ENCODE peak calls at places on chromosomes 7 and 10, in four cellular contexts. One of them, this sample, is unnamed. For H3K4me1, the result is how much of the 10 kb centered on the place peaks cover.

GRCh38 chr7:38306914-38307313 is 33.5 kb upstream of the TARP start:
- DNase-seq in IMR-90: no peak
- DNase-seq in H9: no peak
- DNase-seq in H1: no peak
- DNase-seq in this sample: no peak

GRCh38 chr7:23956769-23957556 is 246.9 kb downstream of the STK31 start:
- DNase-seq in IMR-90: peak
- DNase-seq in H9: no peak
- DNase-seq in H1: no peak
- DNase-seq in this sample: peak

GRCh38 chr7:30635798-30636197 is 41.1 kb downstream of the GARS1 start:
- DNase-seq in IMR-90: no peak
- DNase-seq in H9: no peak
- DNase-seq in H1: no peak
- DNase-seq in this sample: no peak

GRCh38 chr10:49175587-49176309 is 12.4 kb downstream of the TMEM273 start:
- DNase-seq in IMR-90: no peak
- DNase-seq in H9: no peak
- DNase-seq in H1: no peak
- DNase-seq in this sample: no peak

GRCh38 chr10:113550365-113550764 is 2.5 kb upstream of the HABP2 start:
- DNase-seq in IMR-90: peak
- DNase-seq in H9: no peak
- DNase-seq in H1: no peak
- DNase-seq in this sample: no peak

GRCh38 chr7:92092210-92092609 is 42.1 kb downstream of the CYP51A1 start:
- DNase-seq in IMR-90: peak
- DNase-seq in H9: no peak
- DNase-seq in H1: no peak
- DNase-seq in this sample: no peak

GRCh38 chr10:100660945-100661344 is 84.4 kb upstream of the PAX2 start:
- DNase-seq in IMR-90: no peak
- DNase-seq in H9: no peak
- DNase-seq in H1: no peak
- DNase-seq in this sample: no peak

GRCh38 chr7:80563561-80564327 is 51.9 kb upstream of the GNAT3 start:
- DNase-seq in IMR-90: no peak
- DNase-seq in H9: no peak
- DNase-seq in H1: no peak
- DNase-seq in this sample: no peak

GRCh38 chr7:140684066-140684950 is 11.6 kb downstream of the ADCK2 start:
- DNase-seq in IMR-90: no peak
- DNase-seq in H9: no peak
- DNase-seq in H1: no peak
- DNase-seq in this sample: peak

GRCh38 chr7:83413831-83414230 is 235.1 kb downstream of the SEMA3E start:
- DNase-seq in IMR-90: no peak
- DNase-seq in H9: no peak
- DNase-seq in H1: no peak
- DNase-seq in this sample: no peak

GRCh38 chr10:103676058-103676785 is 179.2 kb downstream of the SH3PXD2A start:
- DNase-seq in IMR-90: peak
- DNase-seq in H9: no peak
- DNase-seq in H1: no peak
- DNase-seq in this sample: peak

GRCh38 chr10:130689743-130690626 is 553.8 kb downstream of the GLRX3 start:
- DNase-seq in IMR-90: no peak
- DNase-seq in H9: no peak
- DNase-seq in H1: no peak
- DNase-seq in this sample: no peak

GRCh38 chr10:110533149-110533548 is 34.3 kb upstream of the SMC3 start:
- DNase-seq in IMR-90: peak
- DNase-seq in H9: no peak
- DNase-seq in H1: no peak
- DNase-seq in this sample: no peak

GRCh38 chr7:115689941-115690340 is 340.6 kb downstream of the TFEC start:
- DNase-seq in IMR-90: peak
- DNase-seq in H9: no peak
- DNase-seq in H1: no peak
- DNase-seq in this sample: no peak

GRCh38 chr7:111259991-111260390 is 169.1 kb downstream of the LRRN3 start:
- DNase-seq in IMR-90: no peak
- DNase-seq in H9: no peak
- DNase-seq in H1: no peak
- DNase-seq in this sample: no peak

GRCh38 chr7:23334482-23335056 is 35.4 kb downstream of the MALSU1 start:
- DNase-seq in IMR-90: peak
- DNase-seq in H9: no peak
- DNase-seq in H1: no peak
- DNase-seq in this sample: no peak

GRCh38 chr10:118596426-118597124 is 1.1 kb upstream of the PRLHR start:
- DNase-seq in IMR-90: no peak
- DNase-seq in H9: peak
- DNase-seq in H1: no peak
- DNase-seq in this sample: peak

GRCh38 chr10:70260259-70260658 is 23.5 kb downstream of the NPFFR1 start:
- DNase-seq in IMR-90: no peak
- DNase-seq in H9: no peak
- DNase-seq in H1: no peak
- DNase-seq in this sample: peak

GRCh38 chr7:90857595-90857994 is 261.5 kb downstream of the CDK14 start:
- DNase-seq in IMR-90: no peak
- DNase-seq in H9: no peak
- DNase-seq in H1: no peak
- DNase-seq in this sample: peak

GRCh38 chr10:22479419-22479818 is 134.1 kb downstream of the SPAG6 start:
- DNase-seq in IMR-90: no peak
- DNase-seq in H9: no peak
- DNase-seq in H1: no peak
- DNase-seq in this sample: peak

GRCh38 chr10:119668461-119668860 is 17.3 kb downstream of the BAG3 start:
- DNase-seq in IMR-90: no peak
- DNase-seq in H9: no peak
- DNase-seq in H1: no peak
- DNase-seq in this sample: no peak

GRCh38 chr7:116591202-116592040 is 66.6 kb downstream of the CAV1 start:
- DNase-seq in IMR-90: peak
- DNase-seq in H9: no peak
- DNase-seq in H1: no peak
- DNase-seq in this sample: no peak

GRCh38 chr7:146375155-146375554 is 258.6 kb downstream of the CNTNAP2 start:
- DNase-seq in IMR-90: no peak
- DNase-seq in H9: no peak
- DNase-seq in H1: no peak
- DNase-seq in this sample: peak

GRCh38 chr10:112952282-112952991 is 2.4 kb downstream of the TCF7L2 start:
- DNase-seq in IMR-90: peak
- DNase-seq in H9: no peak
- DNase-seq in H1: no peak
- DNase-seq in this sample: no peak

GRCh38 chr10:93435061-93435491 is 47.1 kb downstream of the MYOF start:
- DNase-seq in IMR-90: no peak
- DNase-seq in H9: no peak
- DNase-seq in H1: no peak
- DNase-seq in this sample: no peak

GRCh38 chr7:98700533-98700932 is 83.4 kb downstream of the NPTX2 start:
- DNase-seq in IMR-90: no peak
- DNase-seq in H9: no peak
- DNase-seq in H1: no peak
- DNase-seq in this sample: no peak

GRCh38 chr7:32479574-32480200 is 10.5 kb downstream of the LSM5 start:
- DNase-seq in IMR-90: peak
- DNase-seq in H9: no peak
- DNase-seq in H1: no peak
- DNase-seq in this sample: peak

GRCh38 chr7:26397326-26397725 is 105.7 kb downstream of the SNX10 start:
- DNase-seq in IMR-90: no peak
- DNase-seq in H9: no peak
- DNase-seq in H1: no peak
- DNase-seq in this sample: peak

GRCh38 chr7:27262121-27262520 is 19.5 kb downstream of the EVX1 start:
- DNase-seq in IMR-90: no peak
- DNase-seq in H9: no peak
- DNase-seq in H1: no peak
- DNase-seq in this sample: no peak

GRCh38 chr10:126052171-126052570 is 155.8 kb downstream of the FANK1 start:
- DNase-seq in IMR-90: no peak
- DNase-seq in H9: no peak
- DNase-seq in H1: no peak
- DNase-seq in this sample: no peak

GRCh38 chr10:6140965-6141295 is 52.1 kb downstream of the RBM17 start:
- DNase-seq in IMR-90: no peak
- DNase-seq in H9: no peak
- DNase-seq in H1: no peak
- DNase-seq in this sample: no peak
- H3K4me1 ChIP-seq in IMR-90: under half
- H3K4me1 ChIP-seq in H9: under half
- H3K4me1 ChIP-seq in H1: under half
- H3K4me1 ChIP-seq in this sample: under half

GRCh38 chr10:83592337-83592935 is 546.9 kb upstream of the GHITM start:
- DNase-seq in IMR-90: no peak
- DNase-seq in H9: no peak
- DNase-seq in H1: no peak
- DNase-seq in this sample: peak
- H3K56ac ChIP-seq in IMR-90: no peak
- H3K56ac ChIP-seq in H9: no peak
- H3K56ac ChIP-seq in H1: no peak
- H3K56ac ChIP-seq in this sample: no peak

DNA sequence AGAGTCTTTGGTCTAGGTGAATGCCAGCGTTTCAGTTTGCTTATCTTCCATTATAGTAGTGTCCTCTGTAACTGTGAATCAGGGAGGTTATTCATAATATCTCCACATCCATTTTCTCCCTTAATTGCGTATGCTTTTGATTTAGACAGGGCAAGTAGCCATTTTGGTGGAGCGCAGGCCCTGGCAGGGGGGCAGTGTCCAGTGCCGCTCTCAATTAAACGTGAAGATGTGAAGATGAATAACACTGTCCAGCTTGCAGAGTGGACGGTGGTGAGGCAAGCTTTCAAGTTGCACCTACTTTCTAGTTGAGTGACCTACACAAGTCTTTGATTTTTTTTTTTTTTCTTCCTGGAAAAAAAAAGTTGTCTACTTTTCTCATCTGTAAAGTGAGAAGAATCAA is 4.5 kb downstream of the TSPAN14 start:
- DNase-seq in IMR-90: no peak
- DNase-seq in H9: no peak
- DNase-seq in H1: no peak
- DNase-seq in this sample: no peak
- H3K4me1 ChIP-seq in IMR-90: under half
- H3K4me1 ChIP-seq in H9: under half
- H3K4me1 ChIP-seq in H1: under half
- H3K4me1 ChIP-seq in this sample: under half

DNA sequence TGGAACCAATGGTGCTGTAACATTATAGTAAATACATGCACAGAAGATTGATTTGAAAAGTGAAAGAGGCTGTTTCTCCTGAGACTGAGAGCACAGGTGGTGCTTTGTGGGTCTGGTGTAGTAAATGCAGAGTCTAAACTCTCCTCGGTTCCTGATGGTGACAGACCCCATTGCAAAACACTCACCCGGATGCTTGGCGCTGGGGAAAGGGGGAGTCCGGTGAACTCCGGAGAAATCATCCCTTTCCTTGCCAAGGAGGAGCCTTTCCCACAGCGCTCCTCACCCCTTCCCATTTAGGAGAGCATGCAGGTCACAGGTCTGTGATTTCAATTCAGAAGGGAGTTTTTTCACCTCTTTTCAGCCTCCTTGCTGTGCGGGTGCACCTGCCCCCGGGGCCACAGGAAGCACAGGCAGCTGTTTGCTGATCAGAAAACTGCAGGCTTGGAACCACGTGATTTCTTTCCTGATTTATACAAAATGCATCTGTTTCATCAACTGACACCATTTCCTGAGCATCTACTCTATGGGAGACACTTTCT is 75.6 kb upstream of the LYZL2 start:
- DNase-seq in IMR-90: no peak
- DNase-seq in H9: no peak
- DNase-seq in H1: no peak
- DNase-seq in this sample: no peak
- H3K56ac ChIP-seq in IMR-90: no peak
- H3K56ac ChIP-seq in H9: no peak
- H3K56ac ChIP-seq in H1: no peak
- H3K56ac ChIP-seq in this sample: no peak

GRCh38 chr10:8246548-8246947 is 192.1 kb downstream of the GATA3 start:
- DNase-seq in IMR-90: no peak
- DNase-seq in H9: no peak
- DNase-seq in H1: no peak
- DNase-seq in this sample: no peak

GRCh38 chr10:8245131-8246117 is 190.9 kb downstream of the GATA3 start:
- DNase-seq in IMR-90: no peak
- DNase-seq in H9: no peak
- DNase-seq in H1: no peak
- DNase-seq in this sample: no peak

GRCh38 chr10:8240861-8241260 is 186.4 kb downstream of the GATA3 start:
- DNase-seq in IMR-90: no peak
- DNase-seq in H9: no peak
- DNase-seq in H1: no peak
- DNase-seq in this sample: peak

GRCh38 chr10:8238989-8239388 is 184.5 kb downstream of the GATA3 start:
- DNase-seq in IMR-90: no peak
- DNase-seq in H9: no peak
- DNase-seq in H1: no peak
- DNase-seq in this sample: no peak

GRCh38 chr10:8242295-8242872 is 187.9 kb downstream of the GATA3 start:
- DNase-seq in IMR-90: no peak
- DNase-seq in H9: no peak
- DNase-seq in H1: no peak
- DNase-seq in this sample: peak
- H3K4me1 ChIP-seq in IMR-90: under half
- H3K4me1 ChIP-seq in H9: under half
- H3K4me1 ChIP-seq in H1: under half
- H3K4me1 ChIP-seq in this sample: under half

GRCh38 chr10:17607060-17607459 is 10.1 kb downstream of the HACD1 start:
- DNase-seq in IMR-90: no peak
- DNase-seq in H9: no peak
- DNase-seq in H1: no peak
- DNase-seq in this sample: no peak
- H3K56ac ChIP-seq in IMR-90: no peak
- H3K56ac ChIP-seq in H9: no peak
- H3K56ac ChIP-seq in H1: no peak
- H3K56ac ChIP-seq in this sample: no peak

GRCh38 chr7:51237727-51238126 is 78.9 kb downstream of the COBL start:
- DNase-seq in IMR-90: no peak
- DNase-seq in H9: no peak
- DNase-seq in H1: no peak
- DNase-seq in this sample: no peak
- H3K4me1 ChIP-seq in IMR-90: under half
- H3K4me1 ChIP-seq in H9: under half
- H3K4me1 ChIP-seq in H1: under half
- H3K4me1 ChIP-seq in this sample: under half

This sample was measured in mesendoderm.